ENCODE peak calls at places on chromosomes 13 and 19, in nine cellular contexts. H is tibial artery; F is GDM1; X is RPMI7951; E is activated T-helper 1 cell treated with anti-CD3 and anti-CD28 coated beads, Interleukin-2, amount 50 U/mL, for 16 hours; Z is glutamatergic neuron; A is HepG2; T is AG04450; P is left cardiac atrium. R is an unnamed sample.

GRCh38 chr13:113205428-113205931 is 3.0 kb downstream of the PCID2 start:
- DNase-seq in H (no peak), F (no peak), X (no peak), E (no peak), Z (no peak), A (no peak), T (no peak), P (no peak), R (no peak)

GRCh38 chr19:49691243-49692101 is 556 bp downstream of the CPT1C start:
- DNase-seq in H (no peak), F (no peak), X (peak; percentile 45), E (no peak), Z (peak; percentile 94), A (no peak), T (no peak), P (peak; percentile 75), R (no peak)

GRCh38 chr13:75481176-75482069 is 546 bp downstream of the TBC1D4 start:
- DNase-seq in H (peak; percentile 70), F (no peak), X (peak; percentile 40), E (no peak), Z (peak; percentile 60), A (no peak), T (no peak), P (peak; percentile 41), R (no peak)

GRCh38 chr19:35704218-35704617 is at the start of gene ZBTB32:
- DNase-seq in H (no peak), F (no peak), X (no peak), E (no peak), Z (no peak), A (no peak), T (no peak), P (no peak), R (no peak)

GRCh38 chr13:101691326-101691725 is 238.9 kb downstream of the ITGBL1 start:
- DNase-seq in H (no peak), F (no peak), X (peak; percentile 51), E (no peak), Z (no peak), A (no peak), T (no peak), P (no peak), R (no peak)

GRCh38 chr19:46147791-46148288 is at the start of gene IGFL2:
- DNase-seq in H (no peak), F (no peak), X (no peak), E (no peak), Z (no peak), A (no peak), T (no peak), P (no peak), R (no peak)

GRCh38 chr13:100019780-100020356 is 38.3 kb downstream of the ZIC2 start:
- DNase-seq in H (no peak), F (no peak), X (no peak), E (no peak), Z (no peak), A (peak; percentile 48), T (no peak), P (no peak), R (no peak)

GRCh38 chr19:53463263-53463662 is 4.3 kb upstream of the ZNF813 start:
- DNase-seq in H (no peak), F (no peak), X (peak; percentile 55), E (no peak), Z (peak; percentile 65), A (no peak), T (no peak), P (peak; percentile 75), R (peak; percentile 41)

GRCh38 chr13:35720290-35720689 is 243.8 kb upstream of the MAB21L1 start:
- DNase-seq in H (no peak), F (no peak), X (no peak), E (no peak), Z (no peak), A (no peak), T (no peak), P (no peak), R (no peak)

GRCh38 chr13:97241761-97242160 is 19.6 kb downstream of the MBNL2 start:
- DNase-seq in H (no peak), F (no peak), X (no peak), E (no peak), Z (no peak), A (no peak), T (no peak), P (no peak), R (no peak)

GRCh38 chr19:54430306-54431254 is 15.3 kb downstream of the TTYH1 start:
- DNase-seq in H (no peak), F (peak; percentile 12), X (no peak), E (no peak), Z (peak; percentile 86), A (no peak), T (no peak), P (no peak), R (no peak)

GRCh38 chr13:71870036-71870435 is 3.0 kb upstream of the DACH1 start:
- DNase-seq in H (no peak), F (no peak), X (no peak), E (no peak), Z (no peak), A (no peak), T (no peak), P (no peak), R (no peak)

GRCh38 chr19:10519421-10519820 is 2.2 kb upstream of the S1PR5 start:
- DNase-seq in H (no peak), F (no peak), X (no peak), E (no peak), Z (no peak), A (no peak), T (no peak), P (no peak), R (no peak)

GRCh38 chr19:14441041-14441938 is 8.2 kb downstream of the PKN1 start:
- DNase-seq in H (no peak), F (no peak), X (no peak), E (no peak), Z (peak; percentile 65), A (no peak), T (no peak), P (no peak), R (no peak)

GRCh38 chr19:4914736-4915501 is 5.6 kb downstream of the UHRF1 start:
- DNase-seq in H (no peak), F (no peak), X (peak; percentile 94), E (peak; percentile 62), Z (no peak), A (no peak), T (peak; percentile 21), P (no peak), R (no peak)

GRCh38 chr19:44212865-44213346 is 574 bp downstream of the ZNF227 start:
- DNase-seq in H (no peak), F (no peak), X (peak; percentile 53), E (no peak), Z (no peak), A (peak; percentile 1), T (no peak), P (no peak), R (no peak)

GRCh38 chr13:35470671-35471465 is 5.6 kb downstream of the MAB21L1 start:
- DNase-seq in H (peak; percentile 73), F (no peak), X (no peak), E (no peak), Z (peak; percentile 77), A (no peak), T (no peak), P (peak; percentile 52), R (no peak)

GRCh38 chr13:44306401-44307192 is 67.0 kb upstream of the SERP2 start:
- DNase-seq in H (peak; percentile 86), F (no peak), X (peak; percentile 99), E (no peak), Z (no peak), A (no peak), T (peak; percentile 81), P (peak; percentile 79), R (no peak)

GRCh38 chr19:29672319-29672932 is 7.2 kb downstream of the PLEKHF1 start:
- DNase-seq in H (peak; percentile 55), F (no peak), X (no peak), E (no peak), Z (no peak), A (no peak), T (no peak), P (no peak), R (no peak)

GRCh38 chr19:44050740-44051653 is 839 bp upstream of the ZNF223 start:
- DNase-seq in H (no peak), F (no peak), X (peak; percentile 23), E (no peak), Z (no peak), A (no peak), T (no peak), P (no peak), R (no peak)

GRCh38 chr13:39935155-39935554 is 279.7 kb downstream of the COG6 start:
- DNase-seq in H (no peak), F (no peak), X (no peak), E (no peak), Z (no peak), A (no peak), T (no peak), P (no peak), R (no peak)

GRCh38 chr13:42354246-42355117 is 82.5 kb downstream of the AKAP11 start:
- DNase-seq in H (no peak), F (no peak), X (peak; percentile 58), E (no peak), Z (no peak), A (no peak), T (peak; percentile 20), P (no peak), R (no peak)

GRCh38 chr19:16371540-16371986 is 46.9 kb downstream of the KLF2 start:
- DNase-seq in H (no peak), F (no peak), X (no peak), E (peak; percentile 85), Z (no peak), A (no peak), T (no peak), P (peak; percentile 78), R (no peak)

GRCh38 chr19:12055784-12056183 is 3.0 kb upstream of the ZNF878 start:
- DNase-seq in H (no peak), F (no peak), X (no peak), E (no peak), Z (no peak), A (no peak), T (no peak), P (no peak), R (no peak)

GRCh38 chr19:5166262-5166661 is 174.3 kb downstream of the PTPRS start:
- DNase-seq in H (no peak), F (no peak), X (peak; percentile 76), E (no peak), Z (no peak), A (peak; percentile 66), T (no peak), P (no peak), R (no peak)

GRCh38 chr13:101204270-101205011 is 211.9 kb downstream of the NALCN start:
- DNase-seq in H (no peak), F (no peak), X (no peak), E (no peak), Z (no peak), A (no peak), T (no peak), P (no peak), R (no peak)

GRCh38 chr19:6925801-6926751 is 38.7 kb downstream of the ADGRE1 start:
- DNase-seq in H (no peak), F (no peak), X (peak; percentile 86), E (no peak), Z (no peak), A (no peak), T (no peak), P (no peak), R (no peak)